ENCODE peak calls at places on chromosomes 2 and 18, in ten cellular contexts. U, L, G, C, J, Z, I, F, N and W are unnamed samples.

GRCh38 chr2:64359176-64359891 is 94.6 kb upstream of the LGALSL start:
- DNase-seq in U (no peak), L (no peak), G (no peak), C (no peak), J (no peak), Z (no peak), I (no peak), F (no peak), N (peak), W (no peak)

GRCh38 chr2:19580830-19581229 is 222.4 kb upstream of the OSR1 start:
- DNase-seq in U (no peak), L (no peak), G (peak), C (no peak), J (no peak), Z (no peak), I (no peak), F (no peak), N (peak), W (no peak)

GRCh38 chr2:235494716-235495372 is 1.0 kb downstream of the AGAP1 start:
- DNase-seq in U (peak), L (peak), G (peak), C (peak), J (no peak), Z (no peak), I (no peak), F (peak), N (peak), W (no peak)

GRCh38 chr2:128511731-128512663 is 193.3 kb upstream of the HS6ST1 start:
- DNase-seq in U (no peak), L (no peak), G (no peak), C (no peak), J (no peak), Z (no peak), I (no peak), F (no peak), N (no peak), W (no peak)

GRCh38 chr18:79848294-79848578 is 50.5 kb downstream of the KCNG2 start:
- DNase-seq in U (no peak), L (no peak), G (no peak), C (no peak), J (no peak), Z (no peak), I (no peak), F (no peak), N (no peak), W (no peak)

GRCh38 chr2:238864207-238865014 is 16.5 kb downstream of the TWIST2 start:
- DNase-seq in U (peak), L (peak), G (peak), C (peak), J (no peak), Z (no peak), I (peak), F (peak), N (peak), W (no peak)

GRCh38 chr18:77053616-77054287 is 78.8 kb downstream of the MBP start:
- DNase-seq in U (no peak), L (no peak), G (no peak), C (no peak), J (no peak), Z (no peak), I (no peak), F (no peak), N (no peak), W (no peak)

GRCh38 chr2:19352946-19353720 is 5.3 kb downstream of the OSR1 start:
- DNase-seq in U (no peak), L (no peak), G (no peak), C (no peak), J (no peak), Z (no peak), I (no peak), F (no peak), N (no peak), W (no peak)

GRCh38 chr2:167715932-167716331 is 531.5 kb downstream of the STK39 start:
- DNase-seq in U (no peak), L (no peak), G (no peak), C (no peak), J (no peak), Z (no peak), I (no peak), F (no peak), N (no peak), W (no peak)

GRCh38 chr2:24824966-24825882 is 32.0 kb downstream of the CENPO start:
- DNase-seq in U (peak), L (peak), G (no peak), C (no peak), J (no peak), Z (peak), I (peak), F (peak), N (peak), W (no peak)

GRCh38 chr2:199206536-199206935 is 251.2 kb downstream of the SATB2 start:
- DNase-seq in U (no peak), L (no peak), G (no peak), C (no peak), J (no peak), Z (no peak), I (no peak), F (no peak), N (no peak), W (no peak)

GRCh38 chr2:219451626-219452360 is 17.1 kb downstream of the SPEG start:
- DNase-seq in U (no peak), L (no peak), G (peak), C (no peak), J (no peak), Z (no peak), I (no peak), F (no peak), N (peak), W (no peak)

GRCh38 chr2:191302459-191303155 is 57.4 kb downstream of the MYO1B start:
- DNase-seq in U (peak), L (no peak), G (peak), C (peak), J (no peak), Z (no peak), I (peak), F (peak), N (peak), W (no peak)

GRCh38 chr2:232473467-232473890 is 14.2 kb downstream of the ECEL1 start:
- DNase-seq in U (no peak), L (peak), G (no peak), C (no peak), J (no peak), Z (no peak), I (no peak), F (no peak), N (peak), W (no peak)

GRCh38 chr2:174878537-174879147 is 114.4 kb upstream of the CHRNA1 start:
- DNase-seq in U (no peak), L (no peak), G (peak), C (peak), J (no peak), Z (no peak), I (no peak), F (no peak), N (peak), W (no peak)

GRCh38 chr2:162826901-162827300 is 11.7 kb downstream of the KCNH7 start:
- DNase-seq in U (no peak), L (no peak), G (no peak), C (no peak), J (no peak), Z (no peak), I (no peak), F (no peak), N (no peak), W (no peak)

GRCh38 chr18:5159080-5159479 is 38.0 kb downstream of the AKAIN1 start:
- DNase-seq in U (no peak), L (no peak), G (no peak), C (no peak), J (no peak), Z (no peak), I (no peak), F (no peak), N (no peak), W (no peak)

GRCh38 chr2:151849413-151850010 is 21.3 kb upstream of the ARL5A start:
- DNase-seq in U (no peak), L (no peak), G (no peak), C (no peak), J (no peak), Z (no peak), I (no peak), F (peak), N (no peak), W (no peak)

GRCh38 chr2:173193925-173194324 is 118.3 kb downstream of the MAP3K20 start:
- DNase-seq in U (no peak), L (no peak), G (peak), C (no peak), J (no peak), Z (no peak), I (no peak), F (no peak), N (no peak), W (no peak)

GRCh38 chr2:112483821-112484220 is 1.9 kb downstream of the TTL start:
- DNase-seq in U (no peak), L (no peak), G (no peak), C (peak), J (no peak), Z (no peak), I (no peak), F (no peak), N (no peak), W (no peak)

GRCh38 chr2:37692731-37693130 is 21.3 kb upstream of the CDC42EP3 start:
- DNase-seq in U (no peak), L (no peak), G (peak), C (no peak), J (no peak), Z (no peak), I (no peak), F (no peak), N (no peak), W (no peak)

GRCh38 chr2:159148891-159149290 is 137.6 kb downstream of the WDSUB1 start:
- DNase-seq in U (no peak), L (no peak), G (no peak), C (no peak), J (no peak), Z (no peak), I (no peak), F (no peak), N (no peak), W (no peak)

GRCh38 chr2:119638891-119639539 is 40.0 kb upstream of the TMEM177 start:
- DNase-seq in U (no peak), L (no peak), G (no peak), C (no peak), J (no peak), Z (no peak), I (no peak), F (no peak), N (no peak), W (no peak)

GRCh38 chr2:150204449-150204848 is 283.0 kb downstream of the RND3 start:
- DNase-seq in U (no peak), L (no peak), G (peak), C (no peak), J (no peak), Z (no peak), I (no peak), F (peak), N (peak), W (no peak)

GRCh38 chr2:8440029-8440778 is 241.7 kb upstream of the ID2 start:
- DNase-seq in U (no peak), L (no peak), G (no peak), C (no peak), J (no peak), Z (no peak), I (no peak), F (no peak), N (no peak), W (no peak)